ENCODE peak calls at places on chromosomes 7 and 10, in seven cellular contexts. Z is choroid plexus epithelial cell, E is BJ, U is AG04450, K is neural crest cell, W is WERI-Rb-1, H is transverse colon. G is an unnamed sample.

GRCh38 chr7:24361001-24361400 is 77.0 kb downstream of the NPY start:
- DNase-seq in Z (no peak), E (no peak), U (no peak), K (no peak), W (no peak), H (no peak), G (no peak)

GRCh38 chr7:133412942-133413341 is 160.1 kb downstream of the EXOC4 start:
- DNase-seq in Z (peak; percentile 29), E (no peak), U (no peak), K (no peak), W (no peak), H (no peak), G (no peak)

GRCh38 chr7:27182285-27182827 is 2.7 kb downstream of the HOXA11 start:
- DNase-seq in Z (no peak), E (no peak), U (no peak), K (no peak), W (peak; percentile 6), H (peak; percentile 14), G (peak; percentile 14)

GRCh38 chr10:11160982-11161554 is 143.4 kb downstream of the CELF2 start:
- DNase-seq in Z (no peak), E (no peak), U (no peak), K (no peak), W (no peak), H (no peak), G (no peak)

GRCh38 chr7:155381852-155382801 is 75.8 kb upstream of the EN2 start:
- DNase-seq in Z (no peak), E (no peak), U (no peak), K (no peak), W (no peak), H (no peak), G (peak; percentile 52)

GRCh38 chr7:123043642-123044041 is 48.1 kb upstream of the TAS2R16 start:
- DNase-seq in Z (no peak), E (no peak), U (no peak), K (no peak), W (no peak), H (no peak), G (no peak)

GRCh38 chr10:76432274-76433012 is 1001.0 kb downstream of the LRMDA start:
- DNase-seq in Z (peak; percentile 74), E (peak; percentile 56), U (peak; percentile 56), K (no peak), W (no peak), H (peak; percentile 27), G (no peak)

GRCh38 chr7:1241510-1242128 is 8.9 kb downstream of the UNCX start:
- DNase-seq in Z (no peak), E (no peak), U (no peak), K (no peak), W (no peak), H (no peak), G (peak; percentile 37)

GRCh38 chr10:108638225-108638624 is 1285.1 kb downstream of the XPNPEP1 start:
- DNase-seq in Z (peak; percentile 11), E (no peak), U (no peak), K (no peak), W (no peak), H (no peak), G (no peak)

GRCh38 chr10:4279649-4280048 is 494.6 kb upstream of the KLF6 start:
- DNase-seq in Z (peak; percentile 76), E (no peak), U (no peak), K (no peak), W (no peak), H (no peak), G (no peak)

GRCh38 chr10:44650576-44651394 is 260.4 kb upstream of the TMEM72 start:
- DNase-seq in Z (no peak), E (no peak), U (no peak), K (no peak), W (no peak), H (no peak), G (no peak)

GRCh38 chr7:141053626-141054025 is 20.2 kb upstream of the TMEM178B start:
- DNase-seq in Z (no peak), E (no peak), U (no peak), K (no peak), W (no peak), H (no peak), G (no peak)

GRCh38 chr7:151759591-151760042 is 117.3 kb downstream of the PRKAG2 start:
- DNase-seq in Z (peak; percentile 79), E (no peak), U (no peak), K (peak; percentile 63), W (peak; percentile 73), H (peak; percentile 53), G (peak; percentile 73)

GRCh38 chr10:78894089-78894840 is 174.5 kb upstream of the ZMIZ1 start:
- DNase-seq in Z (no peak), E (no peak), U (no peak), K (no peak), W (no peak), H (no peak), G (no peak)

GRCh38 chr10:12412671-12413368 is 63.5 kb downstream of the CAMK1D start:
- DNase-seq in Z (no peak), E (no peak), U (no peak), K (no peak), W (no peak), H (no peak), G (no peak)

GRCh38 chr7:115707236-115707635 is 323.3 kb downstream of the TFEC start:
- DNase-seq in Z (peak; percentile 31), E (no peak), U (no peak), K (no peak), W (peak; percentile 51), H (peak; percentile 14), G (no peak)

GRCh38 chr10:3805791-3806381 is 20.9 kb upstream of the KLF6 start:
- DNase-seq in Z (peak; percentile 87), E (no peak), U (no peak), K (no peak), W (no peak), H (peak; percentile 61), G (no peak)

GRCh38 chr7:150390206-150390605 is 11.1 kb downstream of the ZNF775 start:
- DNase-seq in Z (no peak), E (no peak), U (no peak), K (no peak), W (no peak), H (no peak), G (no peak)

GRCh38 chr7:150389532-150389816 is 10.3 kb downstream of the ZNF775 start:
- DNase-seq in Z (peak; percentile 12), E (no peak), U (no peak), K (no peak), W (no peak), H (no peak), G (no peak)

GRCh38 chr7:150385240-150385830 is 6.2 kb downstream of the ZNF775 start:
- DNase-seq in Z (no peak), E (no peak), U (no peak), K (no peak), W (peak; percentile 65), H (no peak), G (no peak)

GRCh38 chr7:150388306-150388705 is 9.2 kb downstream of the ZNF775 start:
- DNase-seq in Z (no peak), E (no peak), U (no peak), K (no peak), W (peak; percentile 11), H (no peak), G (no peak)

DNA sequence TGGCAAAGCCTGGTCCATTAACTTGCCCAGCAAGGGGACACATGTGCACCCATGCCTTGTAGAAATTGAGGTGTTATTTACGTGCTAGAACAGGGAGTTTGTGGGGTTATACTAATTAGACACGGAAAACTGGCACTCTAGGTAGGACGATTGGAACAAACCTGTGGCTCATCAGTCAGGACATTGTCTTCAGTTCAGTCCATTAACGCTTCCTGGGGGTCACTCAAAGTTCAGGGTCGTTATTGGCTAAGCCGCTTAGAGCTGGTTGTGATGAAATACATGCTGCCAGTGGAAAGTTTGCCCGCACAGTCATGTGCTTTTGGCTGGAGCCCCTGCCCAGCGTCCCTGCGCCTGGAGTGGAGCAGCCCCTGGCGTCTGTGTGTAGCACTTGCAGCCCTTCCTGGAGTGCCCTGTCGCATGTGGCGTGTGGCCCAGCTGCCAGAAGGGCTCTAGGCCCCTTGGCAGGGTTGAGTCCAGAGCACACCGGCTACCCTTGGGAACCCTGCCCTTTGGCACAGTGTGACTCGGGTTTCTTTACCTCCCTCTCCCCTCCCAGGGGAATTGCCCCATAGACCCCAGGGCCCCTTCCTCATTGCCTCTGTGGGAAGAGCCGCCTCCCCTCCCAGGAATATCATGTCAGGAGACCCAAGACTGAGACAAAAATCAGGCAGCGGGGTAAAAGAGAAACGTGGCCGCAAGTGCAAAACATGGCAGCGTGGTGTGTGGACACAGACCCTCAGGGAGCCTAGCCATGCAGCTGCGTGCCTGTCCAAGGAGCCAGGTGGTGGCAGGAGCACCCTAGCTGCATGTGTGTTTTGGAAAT is 9.8 kb downstream of the ZNF775 start:
- DNase-seq in Z (peak; percentile 12), E (no peak), U (no peak), K (no peak), W (peak; percentile 95), H (peak; percentile 80), G (peak; percentile 39)
- TF ChIP-seq CTCF in Z (peak; percentile 29), E (peak; percentile 75), U (peak; percentile 69), K (peak; percentile 50), W (peak; percentile 99), H (peak; percentile 77), G (peak; percentile 36)

DNA sequence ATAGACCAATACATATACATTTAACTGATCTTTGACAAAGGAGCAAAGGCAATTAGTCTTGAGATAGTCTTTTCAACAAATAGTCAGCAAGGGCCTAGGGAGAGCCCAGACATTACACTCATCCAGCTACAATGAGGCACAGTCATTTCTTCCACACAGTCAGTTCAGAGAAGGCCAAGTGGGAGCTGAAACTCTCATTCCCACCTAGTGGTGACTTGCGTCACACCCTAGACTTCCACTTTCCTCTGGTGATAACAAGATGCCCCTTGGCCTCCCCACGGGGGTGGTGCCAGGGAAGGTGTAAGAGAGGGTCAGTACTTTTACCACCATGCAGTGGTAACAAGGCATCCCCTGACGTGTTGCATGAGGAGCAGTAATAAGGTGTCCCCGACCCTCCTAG is 8.0 kb downstream of the FRMPD2 start:
- DNase-seq in Z (no peak), E (no peak), U (no peak), K (no peak), W (no peak), H (no peak), G (no peak)
- TF ChIP-seq CTCF in Z (no peak), E (no peak), U (no peak), K (no peak), W (peak; percentile 24), H (no peak), G (no peak)

GRCh38 chr10:56823849-56824248 is 462.8 kb upstream of the ZWINT start:
- DNase-seq in Z (peak; percentile 2), E (no peak), U (no peak), K (no peak), W (peak; percentile 11), H (no peak), G (no peak)
- TF ChIP-seq CTCF in Z (no peak), E (no peak), U (no peak), K (peak; percentile 51), W (peak; percentile 61), H (peak; percentile 15), G (no peak)

GRCh38 chr7:134710511-134710853 is 63.8 kb downstream of the BPGM start:
- DNase-seq in Z (no peak), E (no peak), U (no peak), K (no peak), W (no peak), H (no peak), G (no peak)

GRCh38 chr7:134718211-134718875 is 61.1 kb upstream of the CALD1 start:
- DNase-seq in Z (no peak), E (no peak), U (no peak), K (no peak), W (no peak), H (no peak), G (no peak)

GRCh38 chr7:134712196-134712595 is 65.5 kb downstream of the BPGM start:
- DNase-seq in Z (no peak), E (no peak), U (no peak), K (no peak), W (no peak), H (no peak), G (no peak)

GRCh38 chr7:134710854-134711624 is 64.4 kb downstream of the BPGM start:
- DNase-seq in Z (no peak), E (no peak), U (no peak), K (no peak), W (no peak), H (no peak), G (no peak)

GRCh38 chr7:134714791-134715190 is 64.6 kb upstream of the CALD1 start:
- DNase-seq in Z (no peak), E (no peak), U (no peak), K (no peak), W (no peak), H (no peak), G (no peak)
- TF ChIP-seq CTCF in Z (no peak), E (no peak), U (no peak), K (no peak), W (no peak), H (no peak), G (no peak)

G was measured in nephron progenitor cell.